ENCODE peak calls at places on chromosomes 16 and 17, in four cellular contexts. Q, J, C and T are unnamed samples.

GRCh38 chr16:27444015-27444414 is 42.0 kb downstream of the IL21R start:
- DNase-seq in Q (no peak), J (no peak), C (no peak), T (no peak)

GRCh38 chr17:45336390-45337182 is 19.8 kb upstream of the MAP3K14 start:
- DNase-seq in Q (no peak), J (no peak), C (no peak), T (no peak)

GRCh38 chr16:68802190-68802589 is 41.1 kb upstream of the TANGO6 start:
- DNase-seq in Q (no peak), J (no peak), C (no peak), T (no peak)

GRCh38 chr17:50264263-50265113 is 9.8 kb upstream of the TMEM92 start:
- DNase-seq in Q (no peak), J (no peak), C (no peak), T (peak)

GRCh38 chr17:31509095-31509804 is 117.8 kb downstream of the RAB11FIP4 start:
- DNase-seq in Q (no peak), J (no peak), C (no peak), T (no peak)

GRCh38 chr16:89903908-89904515 is 14.7 kb upstream of the MC1R start:
- DNase-seq in Q (no peak), J (no peak), C (no peak), T (no peak)

GRCh38 chr16:68406458-68407041 is 41.8 kb downstream of the SMPD3 start:
- DNase-seq in Q (no peak), J (no peak), C (no peak), T (no peak)

GRCh38 chr17:6420173-6420641 is 14.7 kb downstream of the AIPL1 start:
- DNase-seq in Q (no peak), J (no peak), C (no peak), T (no peak)

GRCh38 chr17:82775033-82775823 is 23.4 kb downstream of the TBCD start:
- DNase-seq in Q (peak), J (no peak), C (no peak), T (peak)

GRCh38 chr17:71516149-71516548 is 604.7 kb upstream of the SOX9 start:
- DNase-seq in Q (no peak), J (no peak), C (no peak), T (no peak)

GRCh38 chr16:88347656-88348376 is 34.9 kb upstream of the ZNF469 start:
- DNase-seq in Q (no peak), J (no peak), C (no peak), T (no peak)

GRCh38 chr17:71287246-71287828 is 833.5 kb upstream of the SOX9 start:
- DNase-seq in Q (no peak), J (no peak), C (no peak), T (no peak)

GRCh38 chr16:1335211-1335971 is 1.9 kb downstream of the BAIAP3 start:
- DNase-seq in Q (no peak), J (no peak), C (no peak), T (no peak)

GRCh38 chr17:14359251-14359939 is 58.5 kb downstream of the HS3ST3B1 start:
- DNase-seq in Q (peak), J (no peak), C (peak), T (no peak)

GRCh38 chr17:43558805-43559160 is 12.6 kb upstream of the ETV4 start:
- DNase-seq in Q (no peak), J (no peak), C (no peak), T (no peak)

GRCh38 chr17:30236807-30237206 is 1.3 kb upstream of the SLC6A4 start:
- DNase-seq in Q (peak), J (peak), C (no peak), T (no peak)

GRCh38 chr16:10988164-10988803 is 43.9 kb downstream of the CLEC16A start:
- DNase-seq in Q (no peak), J (no peak), C (no peak), T (no peak)
- TF ChIP-seq CEBPB in Q (no peak), J (no peak), C (no peak), T (no peak)

DNA sequence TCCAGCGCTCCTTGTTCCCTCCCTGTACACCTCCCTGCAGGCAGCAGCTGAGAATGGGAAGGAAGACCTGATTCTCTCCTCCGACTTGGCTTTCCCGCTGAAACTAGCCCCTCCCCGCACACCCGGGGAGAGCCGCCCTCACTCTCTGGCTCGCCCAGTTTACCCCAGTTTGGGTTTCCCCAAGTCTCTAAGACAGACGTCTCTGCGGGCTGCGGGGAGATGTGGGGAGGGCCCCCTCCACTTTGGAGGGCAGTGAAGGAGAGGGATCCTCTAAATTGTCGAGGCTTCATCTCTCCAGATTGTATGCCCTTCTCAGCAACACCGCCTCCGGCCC is 797 bp downstream of the GRB7 start:
- DNase-seq in Q (peak), J (no peak), C (no peak), T (peak)
- TF ChIP-seq CBX5 in Q (no peak), J (no peak), C (no peak), T (no peak)

GRCh38 chr17:36095992-36096391 is 6.0 kb upstream of the CCL3 start:
- DNase-seq in Q (no peak), J (no peak), C (no peak), T (no peak)
- TF ChIP-seq CEBPB in Q (no peak), J (no peak), C (no peak), T (no peak)

GRCh38 chr16:85137323-85138072 is 25.2 kb upstream of the CIBAR2 start:
- DNase-seq in Q (peak), J (no peak), C (no peak), T (no peak)
- TF ChIP-seq CBX5 in Q (no peak), J (no peak), C (no peak), T (no peak)

GRCh38 chr16:66717776-66718175 is 21.2 kb upstream of the CMTM4 start:
- DNase-seq in Q (no peak), J (no peak), C (no peak), T (no peak)

GRCh38 chr16:66714062-66714461 is 17.5 kb upstream of the CMTM4 start:
- DNase-seq in Q (no peak), J (no peak), C (no peak), T (no peak)

GRCh38 chr16:66719246-66719645 is 22.7 kb upstream of the CMTM4 start:
- DNase-seq in Q (no peak), J (no peak), C (no peak), T (no peak)

GRCh38 chr16:66714659-66715307 is 18.2 kb upstream of the CMTM4 start:
- DNase-seq in Q (no peak), J (no peak), C (no peak), T (no peak)

GRCh38 chr16:66717112-66717675 is 20.7 kb upstream of the CMTM4 start:
- DNase-seq in Q (peak), J (no peak), C (no peak), T (peak)
- TF ChIP-seq CEBPB in Q (no peak), J (no peak), C (no peak), T (no peak)

GRCh38 chr17:40124279-40125141 is 2.7 kb downstream of the MSL1 start:
- DNase-seq in Q (no peak), J (no peak), C (no peak), T (no peak)

GRCh38 chr17:40129498-40129897 is 7.7 kb downstream of the MSL1 start:
- DNase-seq in Q (no peak), J (no peak), C (no peak), T (no peak)

GRCh38 chr17:40134184-40134583 is 6.2 kb upstream of the CASC3 start:
- DNase-seq in Q (no peak), J (no peak), C (no peak), T (no peak)

DNA sequence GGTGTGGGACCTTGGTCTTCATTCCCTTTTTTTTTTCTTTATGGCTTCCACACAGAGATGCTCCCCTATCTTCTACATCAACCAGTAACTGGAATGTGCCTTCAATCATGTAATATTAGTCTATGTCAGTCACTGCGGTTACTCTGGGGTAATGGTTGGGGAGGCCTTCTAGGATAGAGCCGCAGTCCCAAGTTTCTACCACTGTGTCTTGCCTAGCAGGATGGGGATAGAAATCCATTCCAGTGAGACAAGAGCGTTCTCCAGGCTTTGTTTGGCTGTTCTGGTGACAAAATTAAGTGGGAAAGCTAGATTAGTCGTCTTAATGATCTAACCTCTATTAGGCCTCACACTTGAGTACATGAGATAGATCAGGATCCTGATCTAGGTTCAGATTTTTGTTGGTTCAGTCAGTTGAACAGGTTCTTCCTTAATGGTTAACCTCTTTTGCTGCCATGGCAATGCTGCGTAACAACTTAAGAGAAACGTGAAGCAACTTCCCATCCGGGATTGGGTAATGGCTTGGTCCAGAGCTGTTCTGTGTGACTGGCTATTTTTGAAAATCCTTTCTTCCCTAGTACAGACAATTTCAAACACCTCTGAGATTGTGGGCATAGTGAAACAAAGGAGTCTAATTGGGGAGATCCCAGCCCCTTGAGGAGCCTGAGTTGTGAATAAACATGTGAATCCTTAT is 8.7 kb downstream of the MSL1 start:
- DNase-seq in Q (no peak), J (no peak), C (no peak), T (no peak)
- TF ChIP-seq CBX5 in Q (no peak), J (no peak), C (no peak), T (no peak)

DNA sequence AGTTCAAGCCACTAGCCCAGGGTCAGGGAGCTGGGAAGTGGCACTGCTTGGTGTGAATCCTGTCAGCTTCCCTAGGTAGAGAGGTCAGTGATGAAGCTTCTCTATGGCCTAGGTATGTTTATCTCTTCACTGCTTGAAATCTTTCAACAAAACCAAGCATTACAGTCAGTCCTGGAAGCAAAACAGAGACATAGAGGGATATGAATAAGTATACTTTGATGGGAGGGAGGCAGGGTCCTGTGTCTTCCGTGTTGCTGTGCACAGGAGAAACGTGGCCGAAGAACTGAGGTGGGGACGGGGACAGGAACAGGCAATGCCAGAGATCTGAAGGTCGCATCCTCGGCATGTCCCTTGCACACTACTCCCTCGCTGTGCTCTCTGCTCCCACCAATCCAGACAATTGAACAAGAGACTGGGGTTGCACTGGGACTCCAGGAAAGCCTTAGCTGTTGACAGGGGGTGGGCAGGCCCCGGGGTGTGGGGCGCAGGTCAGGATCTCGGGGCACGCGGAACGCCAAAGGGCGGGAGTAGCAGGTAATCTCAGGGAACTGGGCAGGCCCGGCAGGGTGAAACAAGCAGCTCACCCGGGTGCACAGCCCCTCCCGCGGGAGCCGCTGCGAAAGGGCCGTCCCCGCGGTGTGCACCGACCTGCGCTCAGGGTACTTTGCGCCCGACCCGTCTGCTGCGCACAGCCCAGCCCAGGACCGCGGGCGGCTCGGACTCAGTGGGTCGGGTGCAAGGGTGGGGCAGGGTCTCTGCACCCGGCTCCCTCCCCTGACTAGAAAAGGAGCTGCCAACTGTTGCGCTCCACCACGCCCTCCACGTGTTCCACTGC is at the start of gene MT1H:
- DNase-seq in Q (no peak), J (no peak), C (no peak), T (no peak)
- TF ChIP-seq CEBPB in Q (no peak), J (no peak), C (no peak), T (no peak)

GRCh38 chr16:72910371-72910770 is 137.6 kb downstream of the ZFHX3 start:
- DNase-seq in Q (no peak), J (no peak), C (no peak), T (no peak)

GRCh38 chr16:72909196-72909595 is 138.7 kb downstream of the ZFHX3 start:
- DNase-seq in Q (no peak), J (no peak), C (no peak), T (no peak)

GRCh38 chr16:72905581-72905980 is 142.3 kb downstream of the ZFHX3 start:
- DNase-seq in Q (no peak), J (no peak), C (no peak), T (no peak)

GRCh38 chr16:72910875-72911274 is 137.1 kb downstream of the ZFHX3 start:
- DNase-seq in Q (no peak), J (no peak), C (no peak), T (no peak)

DNA sequence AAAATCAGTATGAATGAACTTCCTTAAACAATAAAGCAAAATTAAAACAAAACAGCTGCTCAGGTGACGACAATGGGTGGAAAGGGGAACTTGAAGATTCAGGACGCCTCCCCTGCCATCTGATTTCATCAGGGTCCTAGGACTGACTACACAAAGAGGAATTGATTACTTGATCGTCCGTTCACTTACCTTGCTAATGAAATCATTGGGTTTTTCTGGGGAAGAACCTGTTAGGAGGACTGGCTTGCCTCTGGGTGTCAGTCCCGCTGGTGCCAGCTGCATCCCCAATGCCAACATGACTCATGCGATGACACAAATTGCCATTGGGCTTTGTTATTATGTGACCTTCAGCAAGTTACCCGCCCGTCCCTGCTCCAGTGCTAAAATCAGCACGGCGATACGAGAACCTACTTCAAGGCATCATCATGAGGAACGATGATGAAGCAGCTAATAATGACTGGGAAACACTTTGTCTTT is 139.5 kb downstream of the ZFHX3 start:
- DNase-seq in Q (no peak), J (no peak), C (no peak), T (no peak)
- TF ChIP-seq CBX5 in Q (no peak), J (no peak), C (no peak), T (no peak)

GRCh38 chr17:40550608-40551007 is 14.7 kb downstream of the CCR7 start:
- DNase-seq in Q (no peak), J (no peak), C (no peak), T (no peak)
- TF ChIP-seq CEBPB in Q (no peak), J (no peak), C (no peak), T (no peak)